ENCODE peak calls at places on chromosome 11, in seven cellular contexts. V is CD8-positive, alpha-beta memory T cell; M is Caki2; R is aorta; L is EH; H is transverse colon; Q is fibroblast of the aortic adventitia. B is an unnamed sample.

GRCh38 chr11:93541884-93542752 is 1.1 kb downstream of the SMCO4 start:
- DNase-seq in L (peak; percentile 70), V (peak; percentile 15), M (peak; percentile 83), Q (peak; percentile 54), H (peak; percentile 67), R (peak; percentile 80), B (no peak)

GRCh38 chr11:76232026-76232665 is 25.8 kb upstream of the WNT11 start:
- DNase-seq in H (peak; percentile 23), R (no peak), Q (no peak), L (no peak), M (peak; percentile 58), V (no peak), B (no peak)

GRCh38 chr11:78688460-78688859 is 113.8 kb upstream of the NARS2 start:
- DNase-seq in Q (no peak), V (no peak), L (no peak), M (no peak), H (no peak), R (no peak), B (no peak)

GRCh38 chr11:71551711-71552110 is 3.5 kb downstream of the KRTAP5-9 start:
- DNase-seq in V (no peak), H (no peak), R (no peak), Q (no peak), L (no peak), M (no peak), B (no peak)

GRCh38 chr11:121328213-121328966 is 35.8 kb downstream of the SC5D start:
- DNase-seq in Q (no peak), L (no peak), H (no peak), V (no peak), R (no peak), M (no peak), B (no peak)

GRCh38 chr11:78380615-78381029 is 37.0 kb downstream of the GAB2 start:
- DNase-seq in Q (peak; percentile 89), L (peak; percentile 85), V (no peak), M (no peak), R (no peak), H (no peak), B (no peak)

GRCh38 chr11:115497303-115497702 is 6.9 kb downstream of the CADM1 start:
- DNase-seq in M (no peak), H (no peak), Q (no peak), R (no peak), V (no peak), L (no peak), B (no peak)

GRCh38 chr11:43354311-43354710 is 4.4 kb upstream of the TTC17 start:
- DNase-seq in R (no peak), H (no peak), L (no peak), M (no peak), V (no peak), Q (no peak), B (no peak)

GRCh38 chr11:76288166-76288978 is 82.1 kb upstream of the WNT11 start:
- DNase-seq in V (no peak), R (no peak), H (no peak), L (no peak), Q (no peak), M (no peak), B (no peak)

GRCh38 chr11:69657911-69658605 is 17.1 kb downstream of the LTO1 start:
- DNase-seq in R (peak; percentile 69), H (no peak), V (no peak), M (no peak), L (no peak), Q (no peak), B (peak; percentile 60)

GRCh38 chr11:120063686-120064340 is 74.1 kb downstream of the TRIM29 start:
- DNase-seq in L (no peak), M (no peak), Q (no peak), R (no peak), H (no peak), V (no peak), B (no peak)

GRCh38 chr11:1228921-1229451 is 6.1 kb downstream of the MUC5B start:
- DNase-seq in V (no peak), M (no peak), Q (no peak), R (peak; percentile 67), H (peak; percentile 9), L (no peak), B (no peak)

GRCh38 chr11:132125855-132126841 is 755.7 kb downstream of the NTM start:
- DNase-seq in R (no peak), Q (peak; percentile 51), H (no peak), V (no peak), L (peak; percentile 69), M (no peak), B (no peak)

GRCh38 chr11:75714211-75714610 is 3.4 kb upstream of the MOGAT2 start:
- DNase-seq in M (no peak), H (peak; percentile 43), V (no peak), R (no peak), Q (no peak), L (no peak), B (no peak)

GRCh38 chr11:65535102-65535501 is 10.2 kb downstream of the SCYL1 start:
- DNase-seq in H (no peak), L (no peak), M (no peak), R (no peak), V (no peak), Q (no peak), B (no peak)

GRCh38 chr11:108672113-108672512 is 7.2 kb downstream of the DDX10 start:
- DNase-seq in L (peak; percentile 73), V (no peak), R (no peak), H (no peak), Q (peak; percentile 78), M (no peak), B (no peak)

GRCh38 chr11:19027829-19028595 is 32.5 kb downstream of the MRGPRX2 start:
- DNase-seq in Q (peak; percentile 64), H (no peak), V (no peak), R (no peak), L (peak; percentile 45), M (peak; percentile 92), B (peak; percentile 81)

GRCh38 chr11:862028-862703 is 19.5 kb downstream of the TSPAN4 start:
- DNase-seq in V (no peak), Q (no peak), M (no peak), R (no peak), H (peak; percentile 55), L (no peak), B (no peak)

GRCh38 chr11:19820100-19820499 is 107.5 kb downstream of the NAV2 start:
- DNase-seq in H (no peak), R (no peak), M (no peak), V (no peak), Q (peak; percentile 65), L (peak; percentile 83), B (no peak)

GRCh38 chr11:43853766-43854165 is 26.9 kb upstream of the ALKBH3 start:
- DNase-seq in R (no peak), V (no peak), H (no peak), L (no peak), Q (peak; percentile 40), M (no peak), B (no peak)

GRCh38 chr11:73141031-73141308 is 1.1 kb downstream of the FCHSD2 start:
- DNase-seq in H (no peak), M (peak; percentile 18), R (peak; percentile 80), V (peak; percentile 12), Q (no peak), L (no peak), B (no peak)

GRCh38 chr11:73446766-73447165 is 70.6 kb downstream of the RELT start:
- DNase-seq in L (no peak), Q (no peak), H (no peak), V (no peak), M (no peak), R (no peak), B (no peak)

GRCh38 chr11:118142081-118142480 is 10.5 kb downstream of the SCN4B start:
- DNase-seq in M (no peak), L (peak; percentile 24), V (no peak), Q (no peak), H (no peak), R (no peak), B (no peak)

GRCh38 chr11:128862913-128863660 is 4.0 kb downstream of the KCNJ1 start:
- DNase-seq in L (peak; percentile 92), M (peak; percentile 13), R (no peak), V (no peak), Q (peak; percentile 51), H (no peak), B (no peak)

GRCh38 chr11:35473975-35474374 is 51.4 kb downstream of the PAMR1 start:
- DNase-seq in R (no peak), V (no peak), Q (no peak), H (no peak), L (no peak), M (no peak), B (no peak)

GRCh38 chr11:104320956-104321355 is 157.0 kb upstream of the PDGFD start:
- DNase-seq in Q (no peak), R (no peak), H (no peak), M (no peak), L (no peak), V (no peak), B (no peak)

GRCh38 chr11:93652161-93652597 is 9.3 kb upstream of the CEP295 start:
- DNase-seq in L (peak; percentile 58), M (peak; percentile 18), Q (peak; percentile 67), R (no peak), H (no peak), V (no peak), B (no peak)

GRCh38 chr11:8832571-8833260 is 78.3 kb upstream of the AKIP1 start:
- DNase-seq in L (peak; percentile 94), M (no peak), V (no peak), H (no peak), R (no peak), Q (peak; percentile 76), B (no peak)

GRCh38 chr11:1391165-1392010 is 1.7 kb downstream of the BRSK2 start:
- DNase-seq in Q (no peak), V (no peak), L (no peak), H (no peak), M (no peak), R (no peak), B (no peak)

GRCh38 chr11:1333091-1333772 is 23.8 kb upstream of the TOLLIP start:
- DNase-seq in H (no peak), M (no peak), Q (no peak), V (no peak), L (no peak), R (no peak), B (no peak)

GRCh38 chr11:7418061-7418460 is 67.2 kb upstream of the OLFML1 start:
- DNase-seq in L (no peak), M (no peak), H (no peak), Q (no peak), V (no peak), R (no peak), B (no peak)

GRCh38 chr11:135074397-135074998 is 662.5 kb upstream of the B3GAT1 start:
- DNase-seq in Q (no peak), L (no peak), V (no peak), R (no peak), M (no peak), H (no peak), B (no peak)